ENCODE peak calls at places on chromosomes 3 and 15, in four cellular contexts. One of them, this sample, is unnamed.

GRCh38 chr15:70280781-70281180 is 183.1 kb upstream of the TLE3 start:
- DNase-seq in mesendoderm: no peak
- DNase-seq in activated CD4-positive, alpha-beta T cell treated with anti-CD3 and anti-CD28 coated beads, Interleukin-2, amount 10 ng/mL, durations not matched to agents 7 days and 5 days: no peak
- DNase-seq in aorta: no peak
- DNase-seq in this sample: no peak

GRCh38 chr3:150469031-150469930 is 61.2 kb downstream of the TSC22D2 start:
- DNase-seq in mesendoderm: peak
- DNase-seq in activated CD4-positive, alpha-beta T cell treated with anti-CD3 and anti-CD28 coated beads, Interleukin-2, amount 10 ng/mL, durations not matched to agents 7 days and 5 days: no peak
- DNase-seq in aorta: peak
- DNase-seq in this sample: no peak

GRCh38 chr15:22949074-22949547 is 31.1 kb downstream of the CYFIP1 start:
- DNase-seq in mesendoderm: peak
- DNase-seq in activated CD4-positive, alpha-beta T cell treated with anti-CD3 and anti-CD28 coated beads, Interleukin-2, amount 10 ng/mL, durations not matched to agents 7 days and 5 days: no peak
- DNase-seq in aorta: peak
- DNase-seq in this sample: no peak

GRCh38 chr3:3038201-3038991 is 71.8 kb downstream of the IL5RA start:
- DNase-seq in mesendoderm: peak
- DNase-seq in activated CD4-positive, alpha-beta T cell treated with anti-CD3 and anti-CD28 coated beads, Interleukin-2, amount 10 ng/mL, durations not matched to agents 7 days and 5 days: no peak
- DNase-seq in aorta: no peak
- DNase-seq in this sample: no peak

GRCh38 chr3:183061431-183062172 is 37.7 kb downstream of the MCCC1 start:
- DNase-seq in mesendoderm: no peak
- DNase-seq in activated CD4-positive, alpha-beta T cell treated with anti-CD3 and anti-CD28 coated beads, Interleukin-2, amount 10 ng/mL, durations not matched to agents 7 days and 5 days: no peak
- DNase-seq in aorta: no peak
- DNase-seq in this sample: no peak

GRCh38 chr3:172562881-172563835 is 39.9 kb upstream of the TNFSF10 start:
- DNase-seq in mesendoderm: no peak
- DNase-seq in activated CD4-positive, alpha-beta T cell treated with anti-CD3 and anti-CD28 coated beads, Interleukin-2, amount 10 ng/mL, durations not matched to agents 7 days and 5 days: peak
- DNase-seq in aorta: no peak
- DNase-seq in this sample: peak

GRCh38 chr3:127730666-127731294 is 58.0 kb downstream of the ABTB1 start:
- DNase-seq in mesendoderm: no peak
- DNase-seq in activated CD4-positive, alpha-beta T cell treated with anti-CD3 and anti-CD28 coated beads, Interleukin-2, amount 10 ng/mL, durations not matched to agents 7 days and 5 days: no peak
- DNase-seq in aorta: no peak
- DNase-seq in this sample: no peak

GRCh38 chr3:9770276-9770812 is 597 bp upstream of the CAMK1 start:
- DNase-seq in mesendoderm: no peak
- DNase-seq in activated CD4-positive, alpha-beta T cell treated with anti-CD3 and anti-CD28 coated beads, Interleukin-2, amount 10 ng/mL, durations not matched to agents 7 days and 5 days: no peak
- DNase-seq in aorta: peak
- DNase-seq in this sample: no peak

GRCh38 chr3:46896386-46896785 is 18.9 kb downstream of the PTH1R start:
- DNase-seq in mesendoderm: no peak
- DNase-seq in activated CD4-positive, alpha-beta T cell treated with anti-CD3 and anti-CD28 coated beads, Interleukin-2, amount 10 ng/mL, durations not matched to agents 7 days and 5 days: no peak
- DNase-seq in aorta: peak
- DNase-seq in this sample: no peak

GRCh38 chr3:32816439-32817194 is 1.2 kb upstream of the TRIM71 start:
- DNase-seq in mesendoderm: peak
- DNase-seq in activated CD4-positive, alpha-beta T cell treated with anti-CD3 and anti-CD28 coated beads, Interleukin-2, amount 10 ng/mL, durations not matched to agents 7 days and 5 days: peak
- DNase-seq in aorta: no peak
- DNase-seq in this sample: no peak